ENCODE peak calls at places on chromosomes 4 and X, in ten cellular contexts. J, F, I, A, H, T, C, N, B and G are unnamed samples.

GRCh38 chr4:25993564-25994185 is 79.7 kb downstream of the SMIM20 start:
- DNase-seq in J (no peak), F (peak; percentile 9), I (peak; percentile 20), A (no peak), H (no peak), T (no peak), C (no peak), N (peak; percentile 93), B (no peak), G (peak; percentile 13)

GRCh38 chr4:6546681-6547447 is 28.1 kb upstream of the MAN2B2 start:
- DNase-seq in J (peak; percentile 29), F (peak; percentile 54), I (peak; percentile 50), A (no peak), H (peak; percentile 32), T (no peak), C (peak; percentile 8), N (peak; percentile 39), B (peak; percentile 34), G (peak; percentile 60)

GRCh38 chrX:40130207-40130606 is 32.4 kb upstream of the BCOR start:
- DNase-seq in J (no peak), F (peak; percentile 92), I (peak; percentile 86), A (no peak), H (no peak), T (no peak), C (no peak), N (no peak), B (no peak), G (no peak)

GRCh38 chr4:181911420-181911819 is 331.8 kb upstream of the TENM3 start:
- DNase-seq in J (no peak), F (no peak), I (peak; percentile 12), A (no peak), H (no peak), T (no peak), C (no peak), N (no peak), B (no peak), G (no peak)

GRCh38 chr4:78758105-78758504 is 18.0 kb upstream of the BMP2K start:
- DNase-seq in J (no peak), F (no peak), I (no peak), A (no peak), H (no peak), T (no peak), C (no peak), N (no peak), B (no peak), G (no peak)

GRCh38 chr4:143207555-143207954 is 22.8 kb downstream of the USP38 start:
- DNase-seq in J (no peak), F (peak; percentile 22), I (peak; percentile 9), A (no peak), H (no peak), T (no peak), C (no peak), N (no peak), B (no peak), G (peak; percentile 32)

GRCh38 chrX:129510331-129510730 is 13.0 kb downstream of the SMARCA1 start:
- DNase-seq in J (no peak), F (no peak), I (no peak), A (no peak), H (no peak), T (no peak), C (no peak), N (no peak), B (no peak), G (no peak)

GRCh38 chrX:10356979-10357378 is 200.2 kb downstream of the CLCN4 start:
- DNase-seq in J (no peak), F (peak; percentile 66), I (peak; percentile 53), A (no peak), H (no peak), T (no peak), C (no peak), N (no peak), B (no peak), G (no peak)

GRCh38 chr4:7691061-7691460 is 248.6 kb downstream of the AFAP1 start:
- DNase-seq in J (no peak), F (no peak), I (no peak), A (no peak), H (no peak), T (no peak), C (no peak), N (no peak), B (no peak), G (no peak)

GRCh38 chr4:113293043-113293560 is 243.6 kb downstream of the ANK2 start:
- DNase-seq in J (no peak), F (peak; percentile 36), I (peak; percentile 10), A (no peak), H (no peak), T (no peak), C (no peak), N (no peak), B (no peak), G (no peak)

GRCh38 chr4:177182728-177183127 is 126.9 kb upstream of the NEIL3 start:
- DNase-seq in J (no peak), F (no peak), I (no peak), A (no peak), H (no peak), T (no peak), C (no peak), N (no peak), B (no peak), G (no peak)